ENCODE peak calls at places on chromosomes 12 and 14, in five cellular contexts. H, O, V, C and Y are unnamed samples.
A peak's percentile ranks its signal among the peaks of the same experiment; 100 is the strongest.

GRCh38 chr14:97039717-97040363 is 242.7 kb downstream of the VRK1 start:
- DNase-seq in H (no peak), O (no peak), V (no peak), C (no peak), Y (no peak)

GRCh38 chr12:29519585-29520182 is 22.2 kb upstream of the OVCH1 start:
- DNase-seq in H (peak; percentile 10), O (no peak), V (peak; percentile 58), C (peak; percentile 4), Y (no peak)

GRCh38 chr14:94129758-94130414 is 482 bp upstream of the IFI27L2 start:
- DNase-seq in H (peak; percentile 19), O (no peak), V (peak; percentile 44), C (no peak), Y (peak; percentile 68)

GRCh38 chr12:2387051-2387834 is 334.5 kb downstream of the CACNA1C start:
- DNase-seq in H (no peak), O (no peak), V (no peak), C (no peak), Y (no peak)

GRCh38 chr14:62322216-62322615 is 560.0 kb downstream of the SNAPC1 start:
- DNase-seq in H (no peak), O (no peak), V (no peak), C (no peak), Y (no peak)

GRCh38 chr14:101187816-101188570 is 284.5 kb upstream of the RTL1 start:
- DNase-seq in H (no peak), O (no peak), V (no peak), C (no peak), Y (no peak)

GRCh38 chr14:69582207-69582606 is 7.5 kb upstream of the CCDC177 start:
- DNase-seq in H (no peak), O (no peak), V (no peak), C (no peak), Y (no peak)

GRCh38 chr14:32625211-32625610 is 296.1 kb downstream of the AKAP6 start:
- DNase-seq in H (no peak), O (no peak), V (no peak), C (no peak), Y (no peak)

GRCh38 chr14:68789798-68790655 is 2.8 kb downstream of the ZFP36L1 start:
- DNase-seq in H (no peak), O (no peak), V (no peak), C (no peak), Y (no peak)

GRCh38 chr14:90677484-90678045 is 138.7 kb downstream of the TTC7B start:
- DNase-seq in H (peak; percentile 54), O (no peak), V (no peak), C (no peak), Y (no peak)

GRCh38 chr12:18358077-18358476 is 96.8 kb downstream of the PIK3C2G start:
- DNase-seq in H (no peak), O (no peak), V (no peak), C (no peak), Y (no peak)

GRCh38 chr14:95464103-95464502 is 52.3 kb downstream of the SYNE3 start:
- DNase-seq in H (no peak), O (no peak), V (no peak), C (no peak), Y (no peak)

GRCh38 chr14:89549381-89550102 is 132.5 kb upstream of the FOXN3 start:
- DNase-seq in H (no peak), O (no peak), V (no peak), C (no peak), Y (no peak)

GRCh38 chr12:48946206-48946605 is 11.1 kb downstream of the ARF3 start:
- DNase-seq in H (no peak), O (no peak), V (peak; percentile 67), C (peak; percentile 86), Y (peak; percentile 48)

GRCh38 chr14:99508896-99509629 is 27.9 kb downstream of the CCNK start:
- DNase-seq in H (no peak), O (no peak), V (no peak), C (no peak), Y (no peak)

GRCh38 chr14:61517861-61518802 is 177.2 kb upstream of the HIF1A start:
- DNase-seq in H (no peak), O (no peak), V (peak; percentile 65), C (no peak), Y (no peak)

GRCh38 chr12:88805692-88806091 is 225.4 kb upstream of the KITLG start:
- DNase-seq in H (no peak), O (no peak), V (no peak), C (no peak), Y (no peak)

GRCh38 chr14:24013654-24014514 is 25.2 kb downstream of the DHRS4L2 start:
- DNase-seq in H (peak; percentile 23), O (no peak), V (peak; percentile 76), C (peak; percentile 69), Y (peak; percentile 46)

GRCh38 chr12:132716356-132716755 is 5.7 kb downstream of the PGAM5 start:
- DNase-seq in H (no peak), O (no peak), V (no peak), C (no peak), Y (no peak)

GRCh38 chr14:76767681-76768055 is 6.4 kb downstream of the VASH1 start:
- DNase-seq in H (no peak), O (no peak), V (no peak), C (no peak), Y (no peak)

GRCh38 chr14:95043314-95043713 is 114.0 kb downstream of the DICER1 start:
- DNase-seq in H (no peak), O (no peak), V (no peak), C (no peak), Y (no peak)

GRCh38 chr12:67271976-67272375 is 2.8 kb downstream of the CAND1 start:
- DNase-seq in H (no peak), O (no peak), V (no peak), C (no peak), Y (no peak)

GRCh38 chr14:100540141-100540925 is 46.9 kb downstream of the BEGAIN start:
- DNase-seq in H (no peak), O (no peak), V (no peak), C (no peak), Y (no peak)

GRCh38 chr12:89988156-89988555 is 279.5 kb upstream of the ATP2B1 start:
- DNase-seq in H (no peak), O (no peak), V (no peak), C (no peak), Y (no peak)